ENCODE peak calls at places on chromosomes 12 and 14, in nine cellular contexts. One of them, this sample, is unnamed.

GRCh38 chr14:100285021-100285912 is 21.0 kb downstream of the SLC25A29 start:
- DNase-seq in right lobe of liver: peak; percentile 79
- DNase-seq in endothelial cell of umbilical vein: peak; percentile 60
- DNase-seq in tibial nerve: no peak
- DNase-seq in ovary: peak; percentile 84
- DNase-seq in IMR-90: peak; percentile 32
- DNase-seq in gastrocnemius medialis: no peak
- DNase-seq in K562: peak; percentile 94
- DNase-seq in suprapubic skin: no peak
- DNase-seq in this sample: peak; percentile 62

GRCh38 chr14:54944737-54945391 is 42.2 kb upstream of the GCH1 start:
- DNase-seq in suprapubic skin: no peak
- DNase-seq in tibial nerve: no peak
- DNase-seq in ovary: no peak
- DNase-seq in endothelial cell of umbilical vein: no peak
- DNase-seq in right lobe of liver: peak; percentile 56
- DNase-seq in gastrocnemius medialis: no peak
- DNase-seq in IMR-90: no peak
- DNase-seq in K562: no peak
- DNase-seq in this sample: no peak

GRCh38 chr12:80374615-80375014 is 69.4 kb upstream of the PTPRQ start:
- DNase-seq in IMR-90: no peak
- DNase-seq in right lobe of liver: no peak
- DNase-seq in gastrocnemius medialis: no peak
- DNase-seq in K562: no peak
- DNase-seq in endothelial cell of umbilical vein: no peak
- DNase-seq in tibial nerve: no peak
- DNase-seq in suprapubic skin: no peak
- DNase-seq in ovary: no peak
- DNase-seq in this sample: no peak

GRCh38 chr12:117408161-117408791 is 46.9 kb upstream of the NOS1 start:
- DNase-seq in suprapubic skin: no peak
- DNase-seq in IMR-90: no peak
- DNase-seq in K562: no peak
- DNase-seq in gastrocnemius medialis: peak; percentile 23
- DNase-seq in right lobe of liver: peak; percentile 68
- DNase-seq in tibial nerve: no peak
- DNase-seq in ovary: no peak
- DNase-seq in endothelial cell of umbilical vein: peak; percentile 41
- DNase-seq in this sample: peak; percentile 12

GRCh38 chr12:117579939-117580717 is 218.7 kb upstream of the NOS1 start:
- DNase-seq in ovary: no peak
- DNase-seq in endothelial cell of umbilical vein: no peak
- DNase-seq in K562: no peak
- DNase-seq in gastrocnemius medialis: no peak
- DNase-seq in IMR-90: no peak
- DNase-seq in tibial nerve: no peak
- DNase-seq in suprapubic skin: no peak
- DNase-seq in right lobe of liver: no peak
- DNase-seq in this sample: no peak

GRCh38 chr12:117298648-117299225 is 62.7 kb downstream of the NOS1 start:
- DNase-seq in right lobe of liver: no peak
- DNase-seq in endothelial cell of umbilical vein: no peak
- DNase-seq in tibial nerve: no peak
- DNase-seq in K562: no peak
- DNase-seq in IMR-90: no peak
- DNase-seq in suprapubic skin: no peak
- DNase-seq in gastrocnemius medialis: no peak
- DNase-seq in ovary: no peak
- DNase-seq in this sample: no peak

GRCh38 chr12:109719123-109720022 is 5.7 kb downstream of the FAM222A start:
- DNase-seq in endothelial cell of umbilical vein: no peak
- DNase-seq in tibial nerve: no peak
- DNase-seq in suprapubic skin: no peak
- DNase-seq in ovary: no peak
- DNase-seq in gastrocnemius medialis: no peak
- DNase-seq in right lobe of liver: no peak
- DNase-seq in K562: peak; percentile 31
- DNase-seq in IMR-90: peak; percentile 5
- DNase-seq in this sample: no peak

GRCh38 chr12:101620762-101621133 is 26.0 kb downstream of the MYBPC1 start:
- DNase-seq in tibial nerve: no peak
- DNase-seq in suprapubic skin: no peak
- DNase-seq in gastrocnemius medialis: no peak
- DNase-seq in IMR-90: no peak
- DNase-seq in K562: no peak
- DNase-seq in ovary: no peak
- DNase-seq in right lobe of liver: no peak
- DNase-seq in endothelial cell of umbilical vein: no peak
- DNase-seq in this sample: no peak

GRCh38 chr12:10358969-10359368 is 30.9 kb downstream of the KLRK1 start:
- DNase-seq in IMR-90: no peak
- DNase-seq in ovary: no peak
- DNase-seq in gastrocnemius medialis: no peak
- DNase-seq in right lobe of liver: no peak
- DNase-seq in suprapubic skin: no peak
- DNase-seq in K562: no peak
- DNase-seq in endothelial cell of umbilical vein: no peak
- DNase-seq in tibial nerve: no peak
- DNase-seq in this sample: no peak

GRCh38 chr12:69779928-69780327 is 41.3 kb downstream of the RAB3IP start:
- DNase-seq in endothelial cell of umbilical vein: peak; percentile 67
- DNase-seq in tibial nerve: no peak
- DNase-seq in IMR-90: peak; percentile 10
- DNase-seq in gastrocnemius medialis: no peak
- DNase-seq in K562: peak; percentile 35
- DNase-seq in ovary: no peak
- DNase-seq in right lobe of liver: no peak
- DNase-seq in suprapubic skin: no peak
- DNase-seq in this sample: no peak

GRCh38 chr12:78888583-78888982 is 24.0 kb downstream of the SYT1 start:
- DNase-seq in gastrocnemius medialis: no peak
- DNase-seq in K562: no peak
- DNase-seq in IMR-90: no peak
- DNase-seq in ovary: no peak
- DNase-seq in endothelial cell of umbilical vein: no peak
- DNase-seq in right lobe of liver: no peak
- DNase-seq in suprapubic skin: no peak
- DNase-seq in tibial nerve: no peak
- DNase-seq in this sample: no peak

GRCh38 chr12:27644446-27644845 is 51.8 kb upstream of the REP15 start:
- DNase-seq in ovary: no peak
- DNase-seq in gastrocnemius medialis: no peak
- DNase-seq in IMR-90: peak; percentile 60
- DNase-seq in K562: no peak
- DNase-seq in right lobe of liver: no peak
- DNase-seq in suprapubic skin: no peak
- DNase-seq in tibial nerve: no peak
- DNase-seq in endothelial cell of umbilical vein: peak; percentile 55
- DNase-seq in this sample: no peak

GRCh38 chr12:52082026-52082667 is 2.6 kb downstream of the SMIM41 start:
- DNase-seq in ovary: peak; percentile 83
- DNase-seq in IMR-90: peak; percentile 61
- DNase-seq in right lobe of liver: peak; percentile 71
- DNase-seq in tibial nerve: peak; percentile 28
- DNase-seq in suprapubic skin: no peak
- DNase-seq in K562: no peak
- DNase-seq in endothelial cell of umbilical vein: no peak
- DNase-seq in gastrocnemius medialis: no peak
- DNase-seq in this sample: peak; percentile 82

GRCh38 chr12:6333566-6333965 is 8.3 kb downstream of the TNFRSF1A start:
- DNase-seq in IMR-90: peak; percentile 90
- DNase-seq in ovary: no peak
- DNase-seq in gastrocnemius medialis: no peak
- DNase-seq in suprapubic skin: no peak
- DNase-seq in right lobe of liver: no peak
- DNase-seq in K562: no peak
- DNase-seq in tibial nerve: no peak
- DNase-seq in endothelial cell of umbilical vein: no peak
- DNase-seq in this sample: no peak

GRCh38 chr12:26226119-26226518 is 30.7 kb downstream of the SSPN start:
- DNase-seq in ovary: no peak
- DNase-seq in tibial nerve: no peak
- DNase-seq in suprapubic skin: no peak
- DNase-seq in endothelial cell of umbilical vein: no peak
- DNase-seq in right lobe of liver: no peak
- DNase-seq in IMR-90: no peak
- DNase-seq in K562: no peak
- DNase-seq in gastrocnemius medialis: no peak
- DNase-seq in this sample: no peak

GRCh38 chr12:65891987-65892481 is 67.8 kb downstream of the HMGA2 start:
- DNase-seq in endothelial cell of umbilical vein: peak; percentile 91
- DNase-seq in IMR-90: peak; percentile 99
- DNase-seq in suprapubic skin: peak; percentile 90
- DNase-seq in gastrocnemius medialis: peak; percentile 64
- DNase-seq in right lobe of liver: no peak
- DNase-seq in tibial nerve: peak; percentile 47
- DNase-seq in ovary: peak; percentile 71
- DNase-seq in K562: no peak
- DNase-seq in this sample: peak; percentile 79

GRCh38 chr12:15662983-15663659 is 126.1 kb downstream of the EPS8 start:
- DNase-seq in endothelial cell of umbilical vein: no peak
- DNase-seq in IMR-90: peak; percentile 49
- DNase-seq in suprapubic skin: no peak
- DNase-seq in gastrocnemius medialis: no peak
- DNase-seq in tibial nerve: no peak
- DNase-seq in right lobe of liver: no peak
- DNase-seq in K562: no peak
- DNase-seq in ovary: no peak
- DNase-seq in this sample: no peak

GRCh38 chr14:38210168-38210567 is 2.5 kb downstream of the SSTR1 start:
- DNase-seq in right lobe of liver: peak; percentile 55
- DNase-seq in ovary: peak; percentile 10
- DNase-seq in endothelial cell of umbilical vein: peak; percentile 70
- DNase-seq in tibial nerve: no peak
- DNase-seq in gastrocnemius medialis: no peak
- DNase-seq in IMR-90: peak; percentile 86
- DNase-seq in K562: no peak
- DNase-seq in suprapubic skin: no peak
- DNase-seq in this sample: no peak

GRCh38 chr14:26765768-26766550 is 168.1 kb upstream of the NOVA1 start:
- DNase-seq in endothelial cell of umbilical vein: peak; percentile 54
- DNase-seq in tibial nerve: peak; percentile 27
- DNase-seq in right lobe of liver: no peak
- DNase-seq in ovary: no peak
- DNase-seq in suprapubic skin: no peak
- DNase-seq in gastrocnemius medialis: peak; percentile 7
- DNase-seq in IMR-90: peak; percentile 69
- DNase-seq in K562: no peak
- DNase-seq in this sample: peak; percentile 62

GRCh38 chr12:124457287-124458219 is 109.9 kb downstream of the NCOR2 start:
- DNase-seq in tibial nerve: peak; percentile 82
- DNase-seq in right lobe of liver: no peak
- DNase-seq in K562: no peak
- DNase-seq in gastrocnemius medialis: peak; percentile 92
- DNase-seq in ovary: peak; percentile 76
- DNase-seq in suprapubic skin: peak; percentile 94
- DNase-seq in IMR-90: peak; percentile 44
- DNase-seq in endothelial cell of umbilical vein: no peak
- DNase-seq in this sample: peak; percentile 77
- TF ChIP-seq POLR2A in tibial nerve: no peak
- TF ChIP-seq POLR2A in right lobe of liver: no peak
- TF ChIP-seq POLR2A in K562: no peak
- TF ChIP-seq POLR2A in gastrocnemius medialis: peak; percentile 41
- TF ChIP-seq POLR2A in ovary: no peak
- TF ChIP-seq POLR2A in suprapubic skin: no peak
- TF ChIP-seq POLR2A in IMR-90: no peak
- TF ChIP-seq POLR2A in endothelial cell of umbilical vein: no peak
- TF ChIP-seq POLR2A in this sample: no peak

GRCh38 chr12:7645395-7646177 is 20.1 kb downstream of the APOBEC1 start:
- DNase-seq in right lobe of liver: no peak
- DNase-seq in IMR-90: peak; percentile 31
- DNase-seq in K562: peak; percentile 27
- DNase-seq in endothelial cell of umbilical vein: peak; percentile 34
- DNase-seq in ovary: no peak
- DNase-seq in gastrocnemius medialis: no peak
- DNase-seq in suprapubic skin: no peak
- DNase-seq in tibial nerve: no peak
- DNase-seq in this sample: no peak
- H3K27ac ChIP-seq in right lobe of liver: no peak overlapping the region
- H3K27ac ChIP-seq in IMR-90: no peak overlapping the region
- H3K27ac ChIP-seq in K562: no peak overlapping the region
- H3K27ac ChIP-seq in endothelial cell of umbilical vein: no peak overlapping the region
- H3K27ac ChIP-seq in ovary: no peak overlapping the region
- H3K27ac ChIP-seq in gastrocnemius medialis: no peak overlapping the region
- H3K27ac ChIP-seq in suprapubic skin: no peak overlapping the region
- H3K27ac ChIP-seq in tibial nerve: no peak overlapping the region
- H3K27ac ChIP-seq in this sample: no peak overlapping the region

GRCh38 chr12:40225984-40226602 is 1.3 kb downstream of the LRRK2 start:
- DNase-seq in K562: no peak
- DNase-seq in suprapubic skin: no peak
- DNase-seq in right lobe of liver: no peak
- DNase-seq in tibial nerve: no peak
- DNase-seq in IMR-90: no peak
- DNase-seq in endothelial cell of umbilical vein: no peak
- DNase-seq in gastrocnemius medialis: no peak
- DNase-seq in ovary: no peak
- DNase-seq in this sample: no peak

GRCh38 chr12:40226652-40227051 is 1.9 kb downstream of the LRRK2 start:
- DNase-seq in ovary: peak; percentile 36
- DNase-seq in K562: no peak
- DNase-seq in endothelial cell of umbilical vein: peak; percentile 42
- DNase-seq in suprapubic skin: peak; percentile 67
- DNase-seq in gastrocnemius medialis: peak; percentile 12
- DNase-seq in right lobe of liver: no peak
- DNase-seq in IMR-90: peak; percentile 73
- DNase-seq in tibial nerve: peak; percentile 39
- DNase-seq in this sample: peak; percentile 54

GRCh38 chr12:40222247-40222646 is 2.5 kb upstream of the LRRK2 start:
- DNase-seq in tibial nerve: no peak
- DNase-seq in right lobe of liver: no peak
- DNase-seq in K562: no peak
- DNase-seq in endothelial cell of umbilical vein: no peak
- DNase-seq in gastrocnemius medialis: no peak
- DNase-seq in ovary: no peak
- DNase-seq in suprapubic skin: no peak
- DNase-seq in IMR-90: no peak
- DNase-seq in this sample: no peak

GRCh38 chr12:40225337-40225983 is 663 bp downstream of the LRRK2 start:
- DNase-seq in suprapubic skin: no peak
- DNase-seq in K562: no peak
- DNase-seq in right lobe of liver: no peak
- DNase-seq in IMR-90: no peak
- DNase-seq in endothelial cell of umbilical vein: no peak
- DNase-seq in tibial nerve: no peak
- DNase-seq in ovary: no peak
- DNase-seq in gastrocnemius medialis: no peak
- DNase-seq in this sample: no peak

GRCh38 chr12:40224439-40225291 is at the start of gene LRRK2:
- DNase-seq in gastrocnemius medialis: peak; percentile 53
- DNase-seq in IMR-90: peak; percentile 28
- DNase-seq in suprapubic skin: peak; percentile 92
- DNase-seq in ovary: peak; percentile 84
- DNase-seq in K562: peak; percentile 7
- DNase-seq in right lobe of liver: peak; percentile 91
- DNase-seq in tibial nerve: peak; percentile 69
- DNase-seq in endothelial cell of umbilical vein: peak; percentile 55
- DNase-seq in this sample: peak; percentile 93
- TF ChIP-seq POLR2A in gastrocnemius medialis: peak; percentile 39
- TF ChIP-seq POLR2A in IMR-90: no peak
- TF ChIP-seq POLR2A in suprapubic skin: peak; percentile 79
- TF ChIP-seq POLR2A in ovary: peak; percentile 47
- TF ChIP-seq POLR2A in K562: no peak
- TF ChIP-seq POLR2A in right lobe of liver: peak; percentile 87
- TF ChIP-seq POLR2A in tibial nerve: peak; percentile 76
- TF ChIP-seq POLR2A in endothelial cell of umbilical vein: no peak
- TF ChIP-seq POLR2A in this sample: peak; percentile 52

GRCh38 chr14:78443834-78444233 is 273.7 kb downstream of the NRXN3 start:
- DNase-seq in right lobe of liver: no peak
- DNase-seq in tibial nerve: no peak
- DNase-seq in endothelial cell of umbilical vein: no peak
- DNase-seq in suprapubic skin: no peak
- DNase-seq in IMR-90: no peak
- DNase-seq in gastrocnemius medialis: no peak
- DNase-seq in K562: no peak
- DNase-seq in ovary: no peak
- DNase-seq in this sample: no peak
- H3K27ac ChIP-seq in right lobe of liver: no peak overlapping the region
- H3K27ac ChIP-seq in tibial nerve: no peak overlapping the region
- H3K27ac ChIP-seq in endothelial cell of umbilical vein: no peak overlapping the region
- H3K27ac ChIP-seq in suprapubic skin: no peak overlapping the region
- H3K27ac ChIP-seq in IMR-90: no peak overlapping the region
- H3K27ac ChIP-seq in gastrocnemius medialis: no peak overlapping the region
- H3K27ac ChIP-seq in K562: no peak overlapping the region
- H3K27ac ChIP-seq in ovary: no peak overlapping the region
- H3K27ac ChIP-seq in this sample: no peak overlapping the region

This sample was measured in heart left ventricle.